ENCODE peak calls at places on chromosomes 4 and X, in four cellular contexts. L is AG09309, G is HepG2, C is cardiac fibroblast. D is an unnamed sample.
A peak's percentile ranks its signal among the peaks of the same experiment; 100 is the strongest.

GRCh38 chr4:522911-523443 is 24.0 kb downstream of the PIGG start:
- DNase-seq in L (no peak), G (no peak), C (no peak), D (no peak)

GRCh38 chr4:8392591-8393190 is 47.8 kb downstream of the ACOX3 start:
- DNase-seq in L (no peak), G (no peak), C (peak; percentile 40), D (no peak)

GRCh38 chr4:144318797-144319196 is 178.3 kb upstream of the GYPA start:
- DNase-seq in L (no peak), G (no peak), C (no peak), D (no peak)

GRCh38 chr4:100981447-100982204 is 365.7 kb downstream of the PPP3CA start:
- DNase-seq in L (peak; percentile 77), G (no peak), C (peak; percentile 65), D (no peak)

GRCh38 chrX:68995780-68996551 is 167.1 kb downstream of the EFNB1 start:
- DNase-seq in L (no peak), G (peak; percentile 3), C (peak; percentile 92), D (peak; percentile 7)

GRCh38 chrX:50941638-50942037 is 31.1 kb downstream of the BMP15 start:
- DNase-seq in L (no peak), G (no peak), C (no peak), D (no peak)

GRCh38 chr4:2441393-2442174 is 22.8 kb downstream of the CFAP99 start:
- DNase-seq in L (no peak), G (peak; percentile 80), C (peak; percentile 70), D (no peak)

GRCh38 chr4:6779667-6780565 is 2.6 kb upstream of the KIAA0232 start:
- DNase-seq in L (no peak), G (peak; percentile 62), C (peak; percentile 36), D (no peak)

GRCh38 chrX:131083510-131084142 is 25.5 kb downstream of the ARHGAP36 start:
- DNase-seq in L (no peak), G (peak; percentile 2), C (no peak), D (no peak)

GRCh38 chr4:94757192-94758140 is at the start of gene BMPR1B:
- DNase-seq in L (peak; percentile 35), G (no peak), C (peak; percentile 77), D (no peak)

GRCh38 chrX:42797646-42798045 is 19.7 kb upstream of the PPP1R2C start:
- DNase-seq in L (no peak), G (no peak), C (no peak), D (no peak)

GRCh38 chrX:42128020-42128419 is 204.7 kb upstream of the CASK start:
- DNase-seq in L (no peak), G (no peak), C (no peak), D (no peak)

GRCh38 chr4:146443525-146443924 is 78.2 kb downstream of the SLC10A7 start:
- DNase-seq in L (no peak), G (no peak), C (no peak), D (no peak)

GRCh38 chr4:1337376-1337831 is 9.6 kb upstream of the UVSSA start:
- DNase-seq in L (no peak), G (peak; percentile 29), C (no peak), D (no peak)

GRCh38 chr4:18075823-18076433 is 54.4 kb upstream of the LCORL start:
- DNase-seq in L (no peak), G (peak; percentile 56), C (no peak), D (no peak)

GRCh38 chr4:151565583-151565982 is 156.6 kb downstream of the FHIP1A start:
- DNase-seq in L (no peak), G (no peak), C (no peak), D (no peak)

GRCh38 chrX:18828832-18829404 is 121.5 kb downstream of the PPEF1 start:
- DNase-seq in L (no peak), G (peak; percentile 28), C (no peak), D (no peak)

GRCh38 chr4:167555338-167556022 is 321.2 kb upstream of the SPOCK3 start:
- DNase-seq in L (no peak), G (no peak), C (no peak), D (no peak)

DNA sequence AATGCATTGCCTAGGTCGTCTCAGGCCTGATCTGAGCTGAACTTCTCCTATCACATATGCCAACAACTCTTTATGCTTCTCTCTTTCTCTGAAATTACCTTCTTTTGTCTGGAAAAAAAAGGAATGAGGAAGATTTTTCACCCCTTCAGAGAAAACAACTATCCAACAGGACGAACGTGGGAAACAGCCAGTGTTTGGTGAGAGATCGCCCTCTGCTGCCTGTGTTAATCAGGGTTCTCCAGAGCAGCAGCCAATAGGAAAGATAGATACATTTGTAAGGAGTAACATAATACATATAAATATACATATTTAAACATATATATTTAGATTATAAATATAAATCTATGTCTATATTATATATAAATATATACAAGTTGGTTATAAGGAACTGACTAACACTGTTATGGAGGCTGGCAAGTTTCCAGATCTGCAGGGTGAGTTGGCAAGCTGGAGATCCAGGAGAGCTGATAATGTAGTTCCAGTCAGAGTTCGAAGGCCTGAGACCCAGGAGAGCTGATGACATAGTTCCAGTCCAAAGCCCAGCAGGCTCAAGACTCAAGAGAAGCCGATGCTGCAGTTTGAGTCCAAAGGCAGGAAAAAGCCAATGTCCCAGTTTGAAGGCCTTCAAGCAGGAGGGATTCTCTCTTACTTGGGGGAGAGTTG is 13.3 kb downstream of the CETN2 start:
- DNase-seq in L (no peak), G (no peak), C (peak; percentile 53), D (no peak)
- TF ChIP-seq CTCF in L (peak; percentile 63), G (peak; percentile 53), C (peak; percentile 52), D (peak; percentile 52)

DNA sequence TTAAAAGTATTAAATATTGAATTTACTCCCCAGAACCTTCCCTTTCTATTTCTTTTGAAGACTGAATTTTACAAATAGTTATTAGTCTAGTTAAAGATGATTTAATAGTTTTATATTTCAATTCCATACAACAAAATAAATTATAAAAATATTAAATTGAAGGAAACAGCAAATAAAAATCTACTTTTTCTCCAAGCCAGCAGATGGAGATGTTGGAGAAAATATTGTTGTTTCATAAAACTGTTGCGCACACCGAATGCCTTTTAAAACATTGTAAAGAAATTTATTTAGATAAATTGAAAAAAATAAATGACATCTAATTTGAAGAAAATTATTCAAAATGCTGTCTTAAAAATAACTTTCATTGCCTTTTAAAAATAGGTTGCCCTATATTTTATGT is 5.5 kb downstream of the GRIA2 start:
- DNase-seq in L (no peak), G (no peak), C (no peak), D (no peak)
- TF ChIP-seq CTCF in L (no peak), G (no peak), C (no peak), D (no peak)

GRCh38 chr4:58061967-58062366 is 951.8 kb upstream of the IGFBP7 start:
- DNase-seq in L (no peak), G (no peak), C (no peak), D (no peak)
- TF ChIP-seq CTCF in L (no peak), G (no peak), C (no peak), D (no peak)

GRCh38 chrX:137430984-137431475 is 134.9 kb upstream of the ZIC3 start:
- DNase-seq in L (no peak), G (no peak), C (no peak), D (no peak)

GRCh38 chrX:137430301-137430700 is 135.6 kb upstream of the ZIC3 start:
- DNase-seq in L (no peak), G (no peak), C (no peak), D (no peak)

GRCh38 chrX:137428777-137429564 is 137.0 kb upstream of the ZIC3 start:
- DNase-seq in L (no peak), G (no peak), C (no peak), D (no peak)

GRCh38 chrX:137431693-137432488 is 134.0 kb upstream of the ZIC3 start:
- DNase-seq in L (no peak), G (no peak), C (no peak), D (no peak)

GRCh38 chrX:137432609-137433008 is 133.3 kb upstream of the ZIC3 start:
- DNase-seq in L (no peak), G (peak; percentile 0), C (no peak), D (no peak)
- TF ChIP-seq CTCF in L (no peak), G (peak; percentile 55), C (peak; percentile 2), D (no peak)

DNA sequence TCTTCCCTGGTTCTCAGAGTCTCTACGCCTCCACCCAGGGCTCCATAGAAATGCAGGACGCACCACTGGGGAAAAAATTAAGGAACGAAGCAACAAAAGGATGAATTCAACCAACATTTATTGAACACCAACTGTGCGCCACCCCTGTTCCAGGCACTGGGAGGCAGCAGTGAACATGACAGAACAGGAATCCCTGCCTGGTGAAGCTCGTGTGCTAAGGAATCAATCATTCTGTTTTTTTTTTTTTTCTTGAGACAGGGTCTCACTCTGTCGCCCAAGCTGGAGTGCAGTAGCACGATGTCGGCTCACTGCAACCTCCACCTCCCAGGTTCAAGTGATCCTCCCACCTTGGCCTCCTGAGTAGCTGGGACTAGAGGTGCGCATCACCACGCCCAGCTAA is 1.9 kb upstream of the FTSJ1 start:
- DNase-seq in L (no peak), G (no peak), C (peak; percentile 20), D (no peak)
- TF ChIP-seq CTCF in L (peak; percentile 31), G (peak; percentile 40), C (peak; percentile 35), D (peak; percentile 23)

GRCh38 chrX:101803451-101803850 is 128.4 kb downstream of the ZMAT1 start:
- DNase-seq in L (no peak), G (no peak), C (peak; percentile 18), D (no peak)
- TF ChIP-seq CTCF in L (peak; percentile 51), G (no peak), C (peak; percentile 17), D (peak; percentile 59)

GRCh38 chr4:60759518-60760245 is 440.4 kb upstream of the ADGRL3 start:
- DNase-seq in L (no peak), G (no peak), C (no peak), D (no peak)
- TF ChIP-seq CTCF in L (no peak), G (no peak), C (peak; percentile 12), D (no peak)

GRCh38 chr4:76748649-76749048 is 149.3 kb downstream of the SOWAHB start:
- DNase-seq in L (no peak), G (peak; percentile 12), C (peak; percentile 50), D (no peak)
- TF ChIP-seq CTCF in L (no peak), G (peak; percentile 35), C (peak; percentile 11), D (no peak)

GRCh38 chr4:122732329-122733026 is at the start of gene BBS12:
- DNase-seq in L (peak; percentile 99), G (peak; percentile 98), C (peak; percentile 100), D (peak; percentile 99)
- TF ChIP-seq CTCF in L (peak; percentile 58), G (peak; percentile 80), C (peak; percentile 47), D (peak; percentile 68)

DNA sequence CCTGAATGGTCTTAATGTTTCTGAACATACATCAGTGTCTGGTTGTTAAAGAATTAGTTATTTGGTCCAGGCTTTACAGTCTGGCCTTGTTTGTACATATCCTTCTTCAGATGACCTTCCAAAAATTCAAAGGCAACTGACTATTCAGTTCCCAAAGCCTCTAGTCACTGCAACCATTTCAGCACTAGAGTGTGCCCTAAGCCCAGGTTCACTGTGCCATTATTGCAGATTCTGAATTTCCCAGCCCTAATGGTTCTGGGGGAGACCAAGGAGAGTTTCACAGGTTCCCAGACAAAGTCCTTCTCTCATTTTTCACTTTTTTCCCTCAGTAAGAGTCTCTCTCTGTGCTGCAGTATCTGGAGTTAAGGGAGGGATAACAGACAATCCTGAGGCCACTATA is 235.8 kb downstream of the TRAM1L1 start:
- DNase-seq in L (no peak), G (no peak), C (no peak), D (no peak)
- TF ChIP-seq CTCF in L (no peak), G (peak; percentile 9), C (no peak), D (no peak)